ENCODE peak calls at places on chromosomes 7 and 10, in five cellular contexts. Y is spleen; W is mucosa of gallbladder; U is stimulated activated CD4-positive, alpha-beta T cell treated with anti-CD3 and anti-CD28 coated beads, Interleukin-15, amount 100 ng/mL, for 1 hour; X is fibroblast of villous mesenchyme. P is an unnamed sample.

GRCh38 chr7:8125680-8126444 is 136.1 kb downstream of the ICA1 start:
- DNase-seq in W (peak), X (no peak), Y (peak), U (peak), P (no peak)

GRCh38 chr7:143936087-143937009 is 1.3 kb downstream of the OR2F2 start:
- DNase-seq in W (no peak), X (peak), U (no peak), Y (no peak), P (no peak)

GRCh38 chr10:132783165-132783736 is 2.7 kb downstream of the NKX6-2 start:
- DNase-seq in U (no peak), X (no peak), W (no peak), Y (no peak), P (no peak)

GRCh38 chr7:51069411-51070083 is 247.1 kb downstream of the COBL start:
- DNase-seq in X (no peak), W (no peak), Y (no peak), U (no peak), P (no peak)

GRCh38 chr7:151199196-151199874 is 11.0 kb downstream of the H2BK1 start:
- DNase-seq in X (no peak), U (no peak), W (no peak), Y (no peak), P (no peak)

GRCh38 chr10:119025776-119026175 is 3.7 kb upstream of the NANOS1 start:
- DNase-seq in X (no peak), U (no peak), W (no peak), Y (no peak), P (no peak)

GRCh38 chr7:80146561-80146960 is 11.9 kb downstream of the GNAI1 start:
- DNase-seq in U (no peak), X (peak), Y (no peak), W (no peak), P (no peak)

GRCh38 chr7:106774768-106775551 is 90.1 kb upstream of the PIK3CG start:
- DNase-seq in W (no peak), U (no peak), X (peak), Y (no peak), P (no peak)

GRCh38 chr7:16883918-16884317 is 2.1 kb upstream of the AGR3 start:
- DNase-seq in U (no peak), W (no peak), X (no peak), Y (no peak), P (no peak)

GRCh38 chr7:138663741-138664710 is 37.1 kb downstream of the SVOPL start:
- DNase-seq in U (no peak), W (no peak), X (peak), Y (no peak), P (peak)

GRCh38 chr10:3226960-3227724 is 54.6 kb upstream of the PITRM1 start:
- DNase-seq in Y (no peak), X (peak), W (no peak), U (no peak), P (no peak)